ENCODE peak calls at places on chromosomes 3 and 15, in five cellular contexts. A, Z, D, G and M are unnamed samples. For H3K4me1 and H3K9me3, the result is how much of the 10 kb centered on the place peaks cover.

GRCh38 chr15:74801311-74801997 is 11.2 kb upstream of the LMAN1L start:
- DNase-seq in A (no peak), Z (no peak), D (no peak), G (no peak), M (no peak)

GRCh38 chr15:82159922-82160321 is 102.6 kb downstream of the EFL1 start:
- DNase-seq in A (peak), Z (peak), D (no peak), G (no peak), M (peak)

GRCh38 chr3:46692566-46692983 is 904 bp downstream of the ALS2CL start:
- DNase-seq in A (peak), Z (peak), D (no peak), G (peak), M (peak)

GRCh38 chr3:71317749-71318458 is 265.6 kb downstream of the FOXP1 start:
- DNase-seq in A (no peak), Z (no peak), D (no peak), G (no peak), M (no peak)

GRCh38 chr3:4821975-4822374 is 157.3 kb upstream of the BHLHE40 start:
- DNase-seq in A (no peak), Z (no peak), D (peak), G (no peak), M (no peak)

GRCh38 chr15:34693053-34693744 is 61.6 kb downstream of the GJD2 start:
- DNase-seq in A (no peak), Z (peak), D (no peak), G (no peak), M (no peak)

GRCh38 chr3:55750525-55750924 is 263.4 kb upstream of the WNT5A start:
- DNase-seq in A (no peak), Z (peak), D (no peak), G (no peak), M (peak)

GRCh38 chr3:13110678-13111116 is 37.5 kb upstream of the IQSEC1 start:
- DNase-seq in A (no peak), Z (peak), D (peak), G (no peak), M (peak)

GRCh38 chr15:85755471-85755870 is 39.3 kb downstream of the KLHL25 start:
- DNase-seq in A (no peak), Z (no peak), D (no peak), G (no peak), M (no peak)

GRCh38 chr15:38192496-38192895 is 60.1 kb upstream of the SPRED1 start:
- DNase-seq in A (no peak), Z (no peak), D (no peak), G (no peak), M (no peak)

GRCh38 chr15:91942676-91943417 is 89.3 kb downstream of the SLCO3A1 start:
- DNase-seq in A (peak), Z (peak), D (peak), G (peak), M (no peak)

GRCh38 chr15:91940466-91941381 is 87.2 kb downstream of the SLCO3A1 start:
- DNase-seq in A (no peak), Z (peak), D (no peak), G (no peak), M (no peak)

GRCh38 chr15:91941871-91942270 is 88.4 kb downstream of the SLCO3A1 start:
- DNase-seq in A (no peak), Z (no peak), D (peak), G (no peak), M (no peak)

GRCh38 chr15:91936182-91936775 is 82.8 kb downstream of the SLCO3A1 start:
- DNase-seq in A (no peak), Z (no peak), D (no peak), G (no peak), M (no peak)

DNA sequence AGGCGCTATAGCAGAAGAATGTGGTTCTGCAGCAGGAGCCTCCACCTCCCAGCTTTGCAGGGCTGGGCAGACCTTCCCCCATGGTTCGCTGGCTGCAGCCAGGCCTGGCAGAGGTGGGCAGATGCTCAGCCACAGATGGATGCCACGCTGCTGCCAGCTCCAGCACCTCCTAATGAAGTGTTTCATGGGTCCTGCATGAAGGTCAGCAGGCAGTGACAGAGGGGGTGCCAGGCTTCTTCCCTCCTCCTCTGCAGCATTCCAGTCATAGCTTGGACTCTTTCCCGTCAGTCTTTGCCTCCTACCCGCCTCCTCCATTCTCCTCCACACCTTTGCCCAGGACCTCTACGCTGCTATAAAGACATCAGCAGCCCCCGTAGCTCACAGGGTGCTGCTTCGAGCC is 85.9 kb downstream of the SLCO3A1 start:
- DNase-seq in A (no peak), Z (no peak), D (no peak), G (peak), M (no peak)
- H3K4me1 ChIP-seq in A (under half), Z (under half), D (under half), G (half or more), M (under half)

GRCh38 chr3:66075281-66075680 is 36.6 kb upstream of the MAGI1 start:
- DNase-seq in A (no peak), Z (peak), D (no peak), G (no peak), M (no peak)
- H3K9me3 ChIP-seq in A (under half), Z (under half), D (under half), G (under half), M (under half)

GRCh38 chr15:90414408-90415028 is 26.5 kb downstream of the IQGAP1 start:
- DNase-seq in A (no peak), Z (peak), D (no peak), G (no peak), M (peak)
- H3K4me1 ChIP-seq in A (half or more), Z (half or more), D (under half), G (half or more), M (half or more)

DNA sequence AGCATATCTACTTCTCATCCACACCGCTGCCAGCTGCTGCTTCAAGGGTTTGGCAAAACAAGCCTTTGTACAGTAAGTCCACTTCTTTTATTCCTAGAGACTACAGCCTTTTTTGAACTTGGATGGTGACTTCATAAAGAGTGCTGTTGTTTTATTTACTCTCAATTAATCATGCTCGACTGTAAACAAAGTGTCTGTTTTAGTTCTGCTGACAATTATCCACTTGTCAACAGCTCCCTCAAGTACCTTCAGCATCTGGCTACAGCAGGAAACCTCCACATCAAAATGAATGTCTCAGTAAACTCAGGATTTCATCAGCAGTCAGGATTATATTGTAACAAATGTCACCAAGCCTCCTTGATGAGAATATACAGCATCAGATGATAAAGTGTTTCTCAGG is 12.2 kb upstream of the FOXB1 start:
- DNase-seq in A (no peak), Z (no peak), D (no peak), G (no peak), M (no peak)
- H3K9me3 ChIP-seq in A (under half), Z (under half), D (under half), G (under half), M (under half)

DNA sequence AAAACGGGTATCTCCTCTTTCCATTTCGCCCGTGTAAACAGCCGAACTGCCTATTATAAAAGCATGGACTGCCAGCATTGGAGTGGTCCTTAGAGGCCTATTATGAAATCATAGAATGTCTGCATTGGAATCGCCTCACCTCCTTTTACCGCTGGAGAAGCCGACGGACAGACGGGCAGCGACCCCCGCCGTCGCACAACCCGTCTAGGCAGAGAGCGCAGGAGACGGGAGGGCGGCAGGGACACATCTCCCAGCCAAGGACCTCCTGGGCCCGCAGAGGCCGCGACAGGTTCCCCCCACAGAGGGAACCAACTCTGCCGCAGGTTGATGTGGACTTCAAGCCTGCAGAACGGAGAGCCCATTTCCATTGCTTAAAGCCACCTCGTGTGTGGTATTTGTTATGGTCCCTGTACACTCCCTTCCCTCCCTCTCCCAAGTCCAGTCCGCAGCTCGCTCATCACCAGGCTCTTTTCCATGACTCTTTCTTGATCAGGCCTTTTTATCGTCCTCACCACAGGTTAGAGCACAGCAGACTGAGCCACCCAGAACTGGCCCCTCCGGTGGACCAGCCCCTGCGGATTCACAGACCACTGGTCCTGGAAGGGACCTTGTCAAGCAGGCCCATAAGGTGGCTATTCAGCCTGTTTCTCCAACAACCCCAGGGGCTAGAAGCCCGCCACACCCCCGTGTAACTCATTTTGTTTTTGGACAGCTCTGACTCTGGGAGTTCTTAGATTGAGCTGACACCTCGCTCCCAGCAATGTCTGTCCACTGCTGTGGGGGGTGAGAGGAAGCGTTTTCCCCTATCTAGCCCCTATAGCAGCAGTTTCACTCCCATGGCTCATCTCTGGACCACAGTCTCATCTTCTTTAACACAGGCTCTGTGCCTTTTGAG is 764 bp upstream of the PPP1R2 start:
- DNase-seq in A (peak), Z (no peak), D (no peak), G (peak), M (no peak)
- H3K4me1 ChIP-seq in A (under half), Z (under half), D (under half), G (half or more), M (under half)

GRCh38 chr3:28022916-28023315 is 218.5 kb upstream of the CMC1 start:
- DNase-seq in A (no peak), Z (no peak), D (no peak), G (no peak), M (no peak)

GRCh38 chr3:28033059-28033784 is 208.2 kb upstream of the CMC1 start:
- DNase-seq in A (no peak), Z (no peak), D (no peak), G (no peak), M (no peak)

DNA sequence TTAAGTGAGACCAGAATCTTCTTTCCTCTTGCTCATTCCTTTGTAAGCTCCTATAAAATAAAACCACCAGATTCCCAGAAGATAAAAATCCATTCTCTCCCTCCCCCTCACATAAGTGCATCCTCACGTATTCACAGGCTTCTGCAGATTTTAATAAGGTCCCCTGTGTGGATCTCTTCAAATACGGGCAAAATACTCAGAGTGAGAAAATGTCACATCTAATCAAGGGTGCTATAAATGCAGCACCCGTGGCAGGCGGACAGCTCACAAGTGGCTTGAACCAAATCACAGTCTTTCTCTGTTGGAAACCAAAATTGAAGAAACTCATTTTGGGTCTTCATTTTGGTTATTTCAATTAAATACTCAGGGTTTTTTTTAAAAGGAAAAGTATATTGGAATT is 212.9 kb upstream of the CMC1 start:
- DNase-seq in A (no peak), Z (no peak), D (no peak), G (no peak), M (no peak)
- H3K9me3 ChIP-seq in A (under half), Z (under half), D (under half), G (under half), M (under half)

GRCh38 chr3:31450345-31450744 is 82.4 kb upstream of the STT3B start:
- DNase-seq in A (no peak), Z (no peak), D (no peak), G (no peak), M (no peak)

GRCh38 chr3:31448035-31448881 is 84.5 kb upstream of the STT3B start:
- DNase-seq in A (no peak), Z (peak), D (no peak), G (no peak), M (no peak)

GRCh38 chr3:31449318-31449717 is 83.4 kb upstream of the STT3B start:
- DNase-seq in A (no peak), Z (no peak), D (no peak), G (no peak), M (no peak)

GRCh38 chr3:31446411-31446810 is 86.3 kb upstream of the STT3B start:
- DNase-seq in A (no peak), Z (no peak), D (no peak), G (no peak), M (no peak)

DNA sequence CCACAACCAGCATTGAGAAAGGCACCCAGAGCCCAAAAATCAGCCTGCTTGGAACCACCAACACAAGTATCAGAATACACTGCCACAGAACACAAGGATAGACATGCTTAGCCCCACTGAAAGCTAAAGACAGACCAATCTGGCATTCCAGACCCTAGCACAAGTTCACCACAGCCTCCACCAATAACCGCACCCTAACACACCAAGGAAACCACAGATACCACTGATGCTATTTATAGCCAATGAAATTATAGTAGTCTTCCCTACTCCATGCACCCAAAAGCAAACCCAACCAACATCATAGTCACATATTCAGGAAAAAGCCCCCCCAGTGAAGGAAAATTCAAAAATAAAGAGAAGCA is 83.9 kb upstream of the STT3B start:
- DNase-seq in A (no peak), Z (no peak), D (no peak), G (no peak), M (no peak)
- H3K4me1 ChIP-seq in A (under half), Z (under half), D (under half), G (under half), M (under half)